ENCODE peak calls at places on chromosomes 12 and 14, in eight cellular contexts. H is sigmoid colon, Y is IMR-90, B is testis, C is A549, R is ovary, S is breast epithelium, W is prostate gland. E is an unnamed sample.

GRCh38 chr14:80930836-80931389 is 10.6 kb downstream of the CEP128 start:
- DNase-seq in H (no peak), Y (peak; percentile 96), B (no peak), C (peak; percentile 3), R (no peak), S (no peak), W (no peak), E (no peak)

GRCh38 chr12:121240484-121241202 is 30.7 kb downstream of the P2RX4 start:
- DNase-seq in H (peak; percentile 91), Y (no peak), B (peak; percentile 80), C (no peak), R (peak; percentile 93), S (peak; percentile 71), W (peak; percentile 19), E (peak; percentile 49)

GRCh38 chr12:94305293-94305957 is 154.2 kb downstream of the CEP83 start:
- DNase-seq in H (no peak), Y (peak; percentile 82), B (no peak), C (no peak), R (no peak), S (no peak), W (no peak), E (no peak)

GRCh38 chr14:49972840-49973239 is 80.0 kb downstream of the ARF6 start:
- DNase-seq in H (no peak), Y (peak; percentile 92), B (peak; percentile 52), C (peak; percentile 88), R (peak; percentile 48), S (peak; percentile 67), W (peak; percentile 60), E (peak; percentile 39)

GRCh38 chr12:99261256-99261655 is 386.3 kb upstream of the GARIN6 start:
- DNase-seq in H (no peak), Y (no peak), B (no peak), C (no peak), R (no peak), S (no peak), W (no peak), E (no peak)

GRCh38 chr12:106013941-106014340 is 124.8 kb downstream of the NUAK1 start:
- DNase-seq in H (no peak), Y (no peak), B (no peak), C (no peak), R (no peak), S (no peak), W (no peak), E (no peak)

GRCh38 chr12:50742776-50743175 is 21.1 kb upstream of the ATF1 start:
- DNase-seq in H (no peak), Y (no peak), B (no peak), C (no peak), R (no peak), S (no peak), W (no peak), E (no peak)

GRCh38 chr12:46364777-46365580 is 7.6 kb downstream of the SLC38A2 start:
- DNase-seq in H (peak; percentile 82), Y (peak; percentile 85), B (peak; percentile 93), C (peak; percentile 53), R (peak; percentile 67), S (no peak), W (peak; percentile 58), E (peak; percentile 30)

GRCh38 chr14:64235652-64236640 is 58.2 kb downstream of the ESR2 start:
- DNase-seq in H (no peak), Y (no peak), B (no peak), C (no peak), R (no peak), S (no peak), W (no peak), E (no peak)

GRCh38 chr12:105228494-105228893 is 7.5 kb downstream of the APPL2 start:
- DNase-seq in H (no peak), Y (peak; percentile 80), B (no peak), C (no peak), R (no peak), S (no peak), W (no peak), E (no peak)

GRCh38 chr12:55724226-55724939 is 4.2 kb downstream of the RDH5 start:
- DNase-seq in H (peak; percentile 88), Y (peak; percentile 69), B (peak; percentile 85), C (peak; percentile 82), R (peak; percentile 44), S (peak; percentile 73), W (peak; percentile 51), E (peak; percentile 69)

GRCh38 chr12:50527086-50527726 is 22.4 kb downstream of the DIP2B start:
- DNase-seq in H (no peak), Y (no peak), B (no peak), C (no peak), R (no peak), S (no peak), W (no peak), E (no peak)

GRCh38 chr12:9227953-9228352 is 19.8 kb upstream of the PZP start:
- DNase-seq in H (no peak), Y (no peak), B (no peak), C (no peak), R (no peak), S (no peak), W (no peak), E (no peak)

GRCh38 chr14:92630367-92630766 is 116.8 kb downstream of the RIN3 start:
- DNase-seq in H (peak; percentile 42), Y (no peak), B (no peak), C (no peak), R (no peak), S (no peak), W (no peak), E (no peak)

GRCh38 chr12:22474970-22475720 is 69.2 kb downstream of the C2CD5 start:
- DNase-seq in H (no peak), Y (no peak), B (no peak), C (peak; percentile 9), R (no peak), S (no peak), W (no peak), E (no peak)

GRCh38 chr14:89190779-89191513 is 226.1 kb downstream of the FOXN3 start:
- DNase-seq in H (no peak), Y (no peak), B (no peak), C (no peak), R (no peak), S (no peak), W (no peak), E (no peak)

GRCh38 chr14:89197623-89198022 is 219.4 kb downstream of the FOXN3 start:
- DNase-seq in H (no peak), Y (no peak), B (no peak), C (no peak), R (no peak), S (no peak), W (no peak), E (no peak)

GRCh38 chr14:89201645-89202044 is 215.4 kb downstream of the FOXN3 start:
- DNase-seq in H (no peak), Y (no peak), B (no peak), C (no peak), R (no peak), S (no peak), W (no peak), E (no peak)

GRCh38 chr14:89198544-89199329 is 218.3 kb downstream of the FOXN3 start:
- DNase-seq in H (no peak), Y (peak; percentile 41), B (no peak), C (no peak), R (no peak), S (no peak), W (no peak), E (no peak)

DNA sequence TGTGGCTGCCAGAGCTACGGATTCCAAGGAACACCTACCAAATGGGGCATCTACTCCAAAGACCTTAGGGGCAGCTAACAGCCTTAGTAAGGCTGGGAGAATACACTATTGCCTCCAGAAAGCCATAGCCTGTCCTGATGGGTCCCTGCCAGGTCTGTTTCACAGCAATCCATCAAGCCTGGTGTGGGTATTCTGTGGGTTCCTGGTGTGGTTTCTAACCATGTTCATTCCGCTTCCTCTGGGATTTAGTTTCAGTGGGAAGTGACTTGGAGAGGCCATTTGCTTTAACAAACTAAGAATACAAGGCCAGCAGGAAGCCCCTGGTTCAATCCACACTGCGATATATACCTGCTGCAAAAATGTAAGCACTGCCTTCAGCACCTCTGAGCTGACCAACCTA is 220.5 kb downstream of the FOXN3 start:
- DNase-seq in H (no peak), Y (no peak), B (no peak), C (no peak), R (no peak), S (no peak), W (no peak), E (no peak)
- H3K9me3 ChIP-seq in H (no peaks in the 10 kb centered on the region), Y (no peaks in the 10 kb centered on the region), B (no peaks in the 10 kb centered on the region), C (peaks cover 6% of the 10 kb centered on the region), R (no peaks in the 10 kb centered on the region), S (no peaks in the 10 kb centered on the region), W (no peaks in the 10 kb centered on the region), E (no peaks in the 10 kb centered on the region)

GRCh38 chr12:51911788-51912711 is 4.7 kb downstream of the ACVRL1 start:
- DNase-seq in H (peak; percentile 72), Y (peak; percentile 50), B (no peak), C (no peak), R (no peak), S (no peak), W (no peak), E (no peak)
- TF ChIP-seq POLR2A in H (no peak), Y (no peak), B (no peak), C (no peak), R (no peak), S (no peak), W (no peak), E (no peak)

DNA sequence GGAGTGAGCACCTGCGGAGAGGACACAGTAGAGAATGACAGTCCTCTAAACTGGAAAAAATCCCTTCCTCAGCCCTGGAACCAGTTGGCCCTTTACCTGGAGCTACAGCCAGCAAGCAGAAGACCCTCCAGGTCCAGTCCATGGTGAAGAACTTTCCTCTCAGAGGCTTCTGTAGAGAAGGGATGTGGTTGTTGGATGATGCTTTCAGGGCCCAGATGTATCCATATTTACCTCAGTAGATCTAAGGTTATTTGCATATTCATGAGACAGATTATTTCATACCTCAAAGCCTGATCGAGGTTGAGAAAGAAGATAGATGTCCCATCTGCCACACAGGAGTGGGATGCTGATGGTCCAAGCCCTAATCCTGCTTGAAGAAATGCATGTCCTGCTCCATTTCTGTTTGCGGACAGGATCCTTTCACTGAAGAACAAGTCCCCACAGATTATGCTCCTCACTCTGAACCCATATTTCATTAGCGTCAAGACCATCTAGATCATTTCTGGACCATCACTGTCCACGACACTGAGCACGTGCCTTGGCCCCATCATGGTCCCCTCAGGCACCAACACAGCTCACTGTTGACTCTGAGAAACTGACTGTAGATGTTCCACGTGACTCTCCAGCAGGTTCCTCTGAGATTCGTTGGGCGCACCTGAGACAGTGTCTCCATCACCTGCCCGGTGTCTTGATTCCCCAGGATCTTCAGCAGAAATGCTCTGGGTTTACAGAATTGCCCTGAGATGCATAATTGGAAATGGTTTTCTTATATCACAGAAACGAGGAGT is 985.2 kb downstream of the TMEM121 start:
- DNase-seq in H (no peak), Y (no peak), B (no peak), C (no peak), R (no peak), S (no peak), W (no peak), E (no peak)
- H3K9me3 ChIP-seq in H (no peaks in the 10 kb centered on the region), Y (peaks cover 22% of the 10 kb centered on the region), B (no peaks in the 10 kb centered on the region), C (no peaks in the 10 kb centered on the region), R (no peaks in the 10 kb centered on the region), S (no peaks in the 10 kb centered on the region), W (no peaks in the 10 kb centered on the region), E (no peaks in the 10 kb centered on the region)

GRCh38 chr14:104677506-104678332 is 11.7 kb upstream of the INF2 start:
- DNase-seq in H (peak; percentile 89), Y (peak; percentile 81), B (peak; percentile 85), C (peak; percentile 85), R (peak; percentile 65), S (peak; percentile 52), W (peak; percentile 53), E (peak; percentile 84)
- TF ChIP-seq POLR2A in H (peak; percentile 68), Y (peak; percentile 73), B (no peak), C (peak; percentile 68), R (peak; percentile 39), S (peak; percentile 55), W (peak; percentile 74), E (peak; percentile 79)

GRCh38 chr14:105888151-105888550 is 361.8 kb downstream of the TMEM121 start:
- DNase-seq in H (no peak), Y (no peak), B (no peak), C (no peak), R (peak; percentile 1), S (no peak), W (no peak), E (no peak)
- H3K9me3 ChIP-seq in H (no peaks in the 10 kb centered on the region), Y (peaks cover 40% of the 10 kb centered on the region), B (no peaks in the 10 kb centered on the region), C (no peaks in the 10 kb centered on the region), R (no peaks in the 10 kb centered on the region), S (no peaks in the 10 kb centered on the region), W (no peaks in the 10 kb centered on the region), E (no peaks in the 10 kb centered on the region)